ENCODE peak calls at places on chromosomes 7 and 10, in five cellular contexts. One of them, this sample, is unnamed.

GRCh38 chr7:63900394-63901203 is 98.0 kb upstream of the ZNF722 start:
- DNase-seq in suprapubic skin: peak
- DNase-seq in HepG2: no peak
- DNase-seq in cardiac muscle cell: peak
- DNase-seq in ovary: peak
- DNase-seq in this sample: no peak

GRCh38 chr10:124903119-124903518 is 38.8 kb upstream of the ZRANB1 start:
- DNase-seq in ovary: no peak
- DNase-seq in suprapubic skin: peak
- DNase-seq in HepG2: no peak
- DNase-seq in cardiac muscle cell: no peak
- DNase-seq in this sample: no peak

GRCh38 chr7:56447864-56448693 is 331.9 kb upstream of the NUPR2 start:
- DNase-seq in HepG2: no peak
- DNase-seq in ovary: peak
- DNase-seq in cardiac muscle cell: no peak
- DNase-seq in suprapubic skin: no peak
- DNase-seq in this sample: no peak

GRCh38 chr7:47786557-47787248 is 161.6 kb downstream of the PKD1L1 start:
- DNase-seq in ovary: peak
- DNase-seq in HepG2: peak
- DNase-seq in suprapubic skin: peak
- DNase-seq in cardiac muscle cell: peak
- DNase-seq in this sample: peak

GRCh38 chr7:96327429-96327828 is 5.5 kb upstream of the SLC25A13 start:
- DNase-seq in ovary: no peak
- DNase-seq in suprapubic skin: no peak
- DNase-seq in cardiac muscle cell: no peak
- DNase-seq in HepG2: peak
- DNase-seq in this sample: no peak

GRCh38 chr10:106025208-106025811 is 1139.2 kb downstream of the SORCS1 start:
- DNase-seq in suprapubic skin: no peak
- DNase-seq in cardiac muscle cell: no peak
- DNase-seq in ovary: no peak
- DNase-seq in HepG2: no peak
- DNase-seq in this sample: no peak

GRCh38 chr10:125424191-125424847 is 258.6 kb downstream of the TEX36 start:
- DNase-seq in suprapubic skin: no peak
- DNase-seq in cardiac muscle cell: no peak
- DNase-seq in ovary: no peak
- DNase-seq in HepG2: no peak
- DNase-seq in this sample: no peak

GRCh38 chr7:250523-250922 is 39.4 kb upstream of the FOXL3 start:
- DNase-seq in ovary: no peak
- DNase-seq in HepG2: no peak
- DNase-seq in cardiac muscle cell: no peak
- DNase-seq in suprapubic skin: no peak
- DNase-seq in this sample: no peak

GRCh38 chr10:5014936-5015335 is 11.3 kb upstream of the AKR1C2 start:
- DNase-seq in suprapubic skin: no peak
- DNase-seq in ovary: no peak
- DNase-seq in cardiac muscle cell: peak
- DNase-seq in HepG2: peak
- DNase-seq in this sample: no peak

GRCh38 chr7:52825611-52826010 is 209.8 kb upstream of the POM121L12 start:
- DNase-seq in suprapubic skin: no peak
- DNase-seq in ovary: no peak
- DNase-seq in cardiac muscle cell: no peak
- DNase-seq in HepG2: no peak
- DNase-seq in this sample: no peak

GRCh38 chr7:6646380-6646950 is 9.3 kb downstream of the ZNF316 start:
- DNase-seq in HepG2: no peak
- DNase-seq in cardiac muscle cell: no peak
- DNase-seq in suprapubic skin: no peak
- DNase-seq in ovary: no peak
- DNase-seq in this sample: no peak

GRCh38 chr7:159093351-159093971 is 51.2 kb downstream of the VIPR2 start:
- DNase-seq in cardiac muscle cell: no peak
- DNase-seq in HepG2: no peak
- DNase-seq in suprapubic skin: no peak
- DNase-seq in ovary: no peak
- DNase-seq in this sample: no peak

GRCh38 chr7:44965937-44966730 is 12.7 kb downstream of the MYO1G start:
- DNase-seq in ovary: no peak
- DNase-seq in suprapubic skin: peak
- DNase-seq in cardiac muscle cell: no peak
- DNase-seq in HepG2: no peak
- DNase-seq in this sample: no peak

GRCh38 chr10:100653238-100653956 is 92.0 kb upstream of the PAX2 start:
- DNase-seq in ovary: no peak
- DNase-seq in cardiac muscle cell: no peak
- DNase-seq in HepG2: no peak
- DNase-seq in suprapubic skin: no peak
- DNase-seq in this sample: no peak

GRCh38 chr7:12327922-12328321 is 75.7 kb downstream of the VWDE start:
- DNase-seq in cardiac muscle cell: no peak
- DNase-seq in ovary: no peak
- DNase-seq in suprapubic skin: no peak
- DNase-seq in HepG2: peak
- DNase-seq in this sample: no peak

GRCh38 chr7:80907141-80907601 is 11.7 kb downstream of the SEMA3C start:
- DNase-seq in HepG2: no peak
- DNase-seq in suprapubic skin: no peak
- DNase-seq in cardiac muscle cell: no peak
- DNase-seq in ovary: no peak
- DNase-seq in this sample: no peak

GRCh38 chr7:98293746-98294145 is 12.3 kb downstream of the BRI3 start:
- DNase-seq in ovary: no peak
- DNase-seq in HepG2: no peak
- DNase-seq in suprapubic skin: no peak
- DNase-seq in cardiac muscle cell: no peak
- DNase-seq in this sample: no peak

GRCh38 chr7:39614299-39614698 is 9.1 kb upstream of the RALA start:
- DNase-seq in cardiac muscle cell: no peak
- DNase-seq in ovary: no peak
- DNase-seq in suprapubic skin: no peak
- DNase-seq in HepG2: no peak
- DNase-seq in this sample: no peak

GRCh38 chr10:59954296-59954695 is 47.9 kb upstream of the CCDC6 start:
- DNase-seq in suprapubic skin: no peak
- DNase-seq in HepG2: no peak
- DNase-seq in ovary: no peak
- DNase-seq in cardiac muscle cell: peak
- DNase-seq in this sample: no peak

GRCh38 chr7:1010226-1010625 is 27.2 kb downstream of the CYP2W1 start:
- DNase-seq in HepG2: no peak
- DNase-seq in suprapubic skin: no peak
- DNase-seq in ovary: no peak
- DNase-seq in cardiac muscle cell: no peak
- DNase-seq in this sample: no peak

GRCh38 chr10:67695555-67695954 is 440 bp downstream of the CTNNA3 start:
- DNase-seq in suprapubic skin: no peak
- DNase-seq in ovary: no peak
- DNase-seq in HepG2: no peak
- DNase-seq in cardiac muscle cell: peak
- DNase-seq in this sample: no peak

GRCh38 chr7:20862554-20862953 is 75.9 kb upstream of the SP8 start:
- DNase-seq in ovary: no peak
- DNase-seq in HepG2: no peak
- DNase-seq in cardiac muscle cell: no peak
- DNase-seq in suprapubic skin: no peak
- DNase-seq in this sample: no peak

GRCh38 chr10:129466703-129467345 is at the start of gene MGMT:
- DNase-seq in HepG2: peak
- DNase-seq in ovary: peak
- DNase-seq in suprapubic skin: peak
- DNase-seq in cardiac muscle cell: peak
- DNase-seq in this sample: peak

GRCh38 chr10:87659571-87660483 is at the start of gene PAPSS2:
- DNase-seq in cardiac muscle cell: peak
- DNase-seq in HepG2: no peak
- DNase-seq in suprapubic skin: peak
- DNase-seq in ovary: peak
- DNase-seq in this sample: no peak

GRCh38 chr10:109187677-109188076 is 735.6 kb downstream of the XPNPEP1 start:
- DNase-seq in cardiac muscle cell: no peak
- DNase-seq in HepG2: no peak
- DNase-seq in suprapubic skin: no peak
- DNase-seq in ovary: no peak
- DNase-seq in this sample: no peak

GRCh38 chr10:133418289-133418993 is 6.0 kb downstream of the SPRN start:
- DNase-seq in HepG2: no peak
- DNase-seq in cardiac muscle cell: no peak
- DNase-seq in suprapubic skin: no peak
- DNase-seq in ovary: no peak
- DNase-seq in this sample: no peak

GRCh38 chr7:105887569-105888199 is 11.3 kb upstream of the ATXN7L1 start:
- DNase-seq in ovary: no peak
- DNase-seq in HepG2: no peak
- DNase-seq in cardiac muscle cell: no peak
- DNase-seq in suprapubic skin: no peak
- DNase-seq in this sample: no peak

GRCh38 chr7:132345030-132345429 is 231.2 kb downstream of the PLXNA4 start:
- DNase-seq in ovary: no peak
- DNase-seq in HepG2: no peak
- DNase-seq in suprapubic skin: no peak
- DNase-seq in cardiac muscle cell: no peak
- DNase-seq in this sample: no peak
- TF ChIP-seq CTCF in ovary: no peak
- TF ChIP-seq CTCF in HepG2: no peak
- TF ChIP-seq CTCF in suprapubic skin: no peak
- TF ChIP-seq CTCF in cardiac muscle cell: no peak
- TF ChIP-seq CTCF in this sample: no peak

DNA sequence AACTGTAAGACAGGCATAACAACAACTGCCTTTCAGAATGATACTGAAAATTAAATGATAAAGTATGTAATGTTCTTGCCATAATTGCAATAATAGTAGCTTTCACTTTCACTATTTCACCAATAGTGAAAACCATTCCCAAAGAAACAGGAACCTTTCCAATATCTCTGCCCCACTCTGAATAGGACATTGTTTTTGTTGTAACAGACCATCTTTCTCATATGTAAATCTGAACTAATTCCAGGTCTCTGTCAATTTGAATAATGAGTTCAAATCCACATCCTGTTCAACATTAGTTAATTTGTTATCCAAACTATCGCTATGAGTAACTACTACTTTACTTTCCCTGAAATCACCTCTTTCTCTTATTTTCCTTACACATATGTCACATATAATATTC is 148.0 kb downstream of the LRRN3 start:
- DNase-seq in HepG2: no peak
- DNase-seq in ovary: no peak
- DNase-seq in cardiac muscle cell: peak
- DNase-seq in suprapubic skin: no peak
- DNase-seq in this sample: no peak
- H3K4me3 ChIP-seq in HepG2: no peak
- H3K4me3 ChIP-seq in ovary: peak
- H3K4me3 ChIP-seq in cardiac muscle cell: no peak
- H3K4me3 ChIP-seq in suprapubic skin: no peak
- H3K4me3 ChIP-seq in this sample: no peak

GRCh38 chr10:93271347-93271746 is 197.7 kb downstream of the CYP26A1 start:
- DNase-seq in ovary: no peak
- DNase-seq in suprapubic skin: no peak
- DNase-seq in cardiac muscle cell: no peak
- DNase-seq in HepG2: no peak
- DNase-seq in this sample: no peak
- TF ChIP-seq CTCF in ovary: no peak
- TF ChIP-seq CTCF in suprapubic skin: no peak
- TF ChIP-seq CTCF in cardiac muscle cell: no peak
- TF ChIP-seq CTCF in HepG2: no peak
- TF ChIP-seq CTCF in this sample: no peak

DNA sequence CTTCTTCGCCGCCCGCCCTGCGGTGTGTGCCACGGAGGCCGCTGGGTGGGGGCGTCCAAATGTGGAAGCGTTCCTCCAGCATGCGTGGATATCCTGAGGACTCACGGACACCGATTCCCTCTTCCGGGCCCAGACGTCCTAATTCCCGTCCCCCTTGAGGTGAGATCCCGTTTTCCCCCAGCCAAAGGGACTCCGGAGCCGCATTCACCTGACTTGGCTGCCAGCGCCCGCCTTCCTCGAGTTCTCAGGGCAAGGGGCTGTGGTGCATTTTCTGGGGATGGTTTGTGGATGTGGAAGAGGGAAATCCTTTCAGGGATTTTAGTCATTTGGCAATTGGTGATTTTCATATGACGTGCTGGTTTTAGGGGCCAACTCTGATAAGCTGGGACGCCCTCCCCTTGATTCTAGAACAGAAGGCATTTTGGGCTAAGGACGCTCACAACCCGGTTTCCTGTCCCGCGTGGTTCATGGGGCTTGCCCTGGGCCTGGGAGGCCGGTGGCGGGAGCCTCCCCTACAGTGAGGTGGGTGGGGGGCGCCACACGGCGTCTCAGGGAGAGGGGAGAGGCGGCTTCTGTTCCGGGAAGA is 165.4 kb downstream of the ACTR3B start:
- DNase-seq in ovary: no peak
- DNase-seq in cardiac muscle cell: no peak
- DNase-seq in HepG2: no peak
- DNase-seq in suprapubic skin: no peak
- DNase-seq in this sample: no peak
- H3K4me3 ChIP-seq in ovary: peak
- H3K4me3 ChIP-seq in cardiac muscle cell: peak
- H3K4me3 ChIP-seq in HepG2: peak
- H3K4me3 ChIP-seq in suprapubic skin: peak
- H3K4me3 ChIP-seq in this sample: no peak

DNA sequence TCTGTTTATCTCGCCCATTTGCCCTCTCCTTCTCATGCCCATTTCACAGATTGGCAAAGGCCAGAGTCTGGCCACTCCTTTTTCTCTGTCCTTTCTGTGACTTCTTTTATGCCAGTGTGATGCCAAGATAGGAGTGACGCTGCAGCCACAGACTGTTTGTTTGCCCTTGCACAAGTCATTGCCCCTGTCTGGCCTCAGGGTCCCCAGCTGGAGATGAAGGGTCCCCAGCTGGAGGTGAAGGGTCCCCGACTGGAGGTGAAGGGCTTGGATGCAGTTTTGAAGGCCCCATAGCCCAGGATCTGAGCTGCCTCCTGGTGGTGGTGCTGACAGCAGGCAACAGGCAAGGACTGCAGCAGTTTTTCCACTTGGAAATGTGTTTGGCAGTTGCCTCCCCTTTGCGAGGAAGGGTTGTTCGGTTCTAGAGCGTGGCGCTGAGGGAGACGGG is 50.8 kb upstream of the SLC29A3 start:
- DNase-seq in cardiac muscle cell: peak
- DNase-seq in ovary: no peak
- DNase-seq in suprapubic skin: no peak
- DNase-seq in HepG2: peak
- DNase-seq in this sample: no peak
- TF ChIP-seq CTCF in cardiac muscle cell: peak
- TF ChIP-seq CTCF in ovary: no peak
- TF ChIP-seq CTCF in suprapubic skin: no peak
- TF ChIP-seq CTCF in HepG2: peak
- TF ChIP-seq CTCF in this sample: peak

GRCh38 chr7:54932818-54933543 is 85.8 kb upstream of the EGFR start:
- DNase-seq in suprapubic skin: peak
- DNase-seq in HepG2: peak
- DNase-seq in ovary: peak
- DNase-seq in cardiac muscle cell: peak
- DNase-seq in this sample: no peak
- H3K4me3 ChIP-seq in suprapubic skin: peak
- H3K4me3 ChIP-seq in HepG2: peak
- H3K4me3 ChIP-seq in ovary: peak
- H3K4me3 ChIP-seq in cardiac muscle cell: peak
- H3K4me3 ChIP-seq in this sample: peak

GRCh38 chr7:71131753-71132520 is at the start of gene GALNT17:
- DNase-seq in ovary: peak
- DNase-seq in suprapubic skin: no peak
- DNase-seq in HepG2: no peak
- DNase-seq in cardiac muscle cell: no peak
- DNase-seq in this sample: no peak
- TF ChIP-seq CTCF in ovary: no peak
- TF ChIP-seq CTCF in suprapubic skin: no peak
- TF ChIP-seq CTCF in HepG2: no peak
- TF ChIP-seq CTCF in cardiac muscle cell: no peak
- TF ChIP-seq CTCF in this sample: no peak

This sample was measured in BJ.